ENCODE peak calls at places on chromosomes 3 and 15, in four cellular contexts. One of them, this sample, is unnamed.

GRCh38 chr3:110343945-110344344 is 727.7 kb upstream of the NECTIN3 start:
- DNase-seq in astrocyte: no peak
- DNase-seq in H7: no peak
- DNase-seq in brain microvascular endothelial cell: peak; percentile 4
- DNase-seq in this sample: no peak

GRCh38 chr3:124686028-124686670 is 44.1 kb upstream of the UMPS start:
- DNase-seq in H7: no peak
- DNase-seq in astrocyte: no peak
- DNase-seq in brain microvascular endothelial cell: no peak
- DNase-seq in this sample: no peak

GRCh38 chr3:128362026-128362965 is 104.4 kb downstream of the DNAJB8 start:
- DNase-seq in H7: no peak
- DNase-seq in brain microvascular endothelial cell: no peak
- DNase-seq in astrocyte: no peak
- DNase-seq in this sample: no peak

GRCh38 chr3:71011565-71012287 is 571.8 kb downstream of the FOXP1 start:
- DNase-seq in astrocyte: peak; percentile 67
- DNase-seq in brain microvascular endothelial cell: no peak
- DNase-seq in H7: no peak
- DNase-seq in this sample: no peak

GRCh38 chr15:100913961-100914360 is 5.2 kb upstream of the LRRK1 start:
- DNase-seq in brain microvascular endothelial cell: no peak
- DNase-seq in H7: no peak
- DNase-seq in astrocyte: no peak
- DNase-seq in this sample: no peak

GRCh38 chr3:5606884-5607472 is 419.5 kb downstream of the EDEM1 start:
- DNase-seq in brain microvascular endothelial cell: no peak
- DNase-seq in astrocyte: no peak
- DNase-seq in H7: no peak
- DNase-seq in this sample: no peak

GRCh38 chr15:98800437-98801233 is 152.3 kb downstream of the IGF1R start:
- DNase-seq in astrocyte: peak; percentile 72
- DNase-seq in brain microvascular endothelial cell: peak; percentile 74
- DNase-seq in H7: peak; percentile 49
- DNase-seq in this sample: peak; percentile 88

GRCh38 chr3:112437146-112438022 is 61.9 kb downstream of the BTLA start:
- DNase-seq in H7: peak; percentile 40
- DNase-seq in astrocyte: peak; percentile 6
- DNase-seq in brain microvascular endothelial cell: peak; percentile 68
- DNase-seq in this sample: no peak

GRCh38 chr3:98259707-98260106 is 4.3 kb upstream of the OR5H6 start:
- DNase-seq in astrocyte: no peak
- DNase-seq in H7: no peak
- DNase-seq in brain microvascular endothelial cell: no peak
- DNase-seq in this sample: no peak

GRCh38 chr3:100288288-100288894 is 27.6 kb downstream of the TBC1D23 start:
- DNase-seq in brain microvascular endothelial cell: no peak
- DNase-seq in H7: no peak
- DNase-seq in astrocyte: no peak
- DNase-seq in this sample: no peak

GRCh38 chr3:197520311-197521276 is 35.2 kb downstream of the BDH1 start:
- DNase-seq in brain microvascular endothelial cell: peak; percentile 58
- DNase-seq in H7: peak; percentile 89
- DNase-seq in astrocyte: peak; percentile 72
- DNase-seq in this sample: no peak
- H3K4me3 ChIP-seq in brain microvascular endothelial cell: no peak overlapping the region
- H3K4me3 ChIP-seq in H7: no peak overlapping the region
- H3K4me3 ChIP-seq in astrocyte: no peak overlapping the region
- H3K4me3 ChIP-seq in this sample: no peak overlapping the region

GRCh38 chr3:105353485-105354161 is 13.1 kb upstream of the ALCAM start:
- DNase-seq in brain microvascular endothelial cell: no peak
- DNase-seq in astrocyte: peak; percentile 67
- DNase-seq in H7: peak; percentile 5
- DNase-seq in this sample: no peak
- H3K4me3 ChIP-seq in brain microvascular endothelial cell: peak overlapping the region; percentile 51
- H3K4me3 ChIP-seq in astrocyte: peak overlapping the region; percentile 55
- H3K4me3 ChIP-seq in H7: peak overlapping the region; percentile 47
- H3K4me3 ChIP-seq in this sample: peak overlapping the region; percentile 55

GRCh38 chr15:92502930-92503329 is 109.2 kb downstream of the ST8SIA2 start:
- DNase-seq in H7: no peak
- DNase-seq in brain microvascular endothelial cell: no peak
- DNase-seq in astrocyte: no peak
- DNase-seq in this sample: no peak

GRCh38 chr15:92495468-92495867 is 101.8 kb downstream of the ST8SIA2 start:
- DNase-seq in astrocyte: no peak
- DNase-seq in H7: no peak
- DNase-seq in brain microvascular endothelial cell: no peak
- DNase-seq in this sample: no peak

GRCh38 chr15:92503458-92503857 is 109.8 kb downstream of the ST8SIA2 start:
- DNase-seq in H7: no peak
- DNase-seq in brain microvascular endothelial cell: no peak
- DNase-seq in astrocyte: no peak
- DNase-seq in this sample: no peak

GRCh38 chr15:92503889-92504288 is 110.2 kb downstream of the ST8SIA2 start:
- DNase-seq in H7: peak; percentile 31
- DNase-seq in astrocyte: no peak
- DNase-seq in brain microvascular endothelial cell: no peak
- DNase-seq in this sample: no peak

DNA sequence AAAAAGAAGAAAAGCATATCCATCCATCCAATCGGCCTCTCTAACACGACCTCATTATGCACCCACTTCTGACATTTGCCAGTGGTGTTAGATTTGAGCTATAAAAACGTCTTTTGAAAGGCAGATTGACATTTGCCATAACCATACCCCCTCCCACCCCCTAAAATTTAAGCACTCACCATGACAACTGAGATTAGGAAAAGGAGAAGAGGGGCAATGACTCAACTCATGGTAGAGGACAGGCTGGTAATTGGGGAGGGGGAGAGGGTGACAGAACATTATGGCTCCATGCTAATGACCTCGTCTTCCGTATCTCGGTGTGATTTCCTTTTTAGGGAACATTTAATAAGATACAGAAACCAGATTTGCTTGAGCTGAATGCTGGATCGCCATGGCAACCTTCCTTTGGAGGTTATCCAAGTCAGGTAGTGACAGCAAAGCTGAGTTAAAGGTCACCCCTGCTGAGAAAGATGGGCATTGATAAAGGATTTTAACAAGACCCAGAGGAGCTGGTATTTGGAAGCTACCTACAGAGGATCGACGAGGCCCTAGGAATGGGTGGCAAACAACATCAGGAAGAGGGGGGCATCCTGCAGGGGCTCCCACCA is 106.4 kb downstream of the ST8SIA2 start:
- DNase-seq in astrocyte: no peak
- DNase-seq in brain microvascular endothelial cell: no peak
- DNase-seq in H7: no peak
- DNase-seq in this sample: no peak
- H3K4me3 ChIP-seq in astrocyte: no peak overlapping the region
- H3K4me3 ChIP-seq in brain microvascular endothelial cell: no peak overlapping the region
- H3K4me3 ChIP-seq in H7: no peak overlapping the region
- H3K4me3 ChIP-seq in this sample: no peak overlapping the region

GRCh38 chr3:133799794-133800585 is 5.6 kb upstream of the SRPRB start:
- DNase-seq in brain microvascular endothelial cell: no peak
- DNase-seq in astrocyte: no peak
- DNase-seq in H7: no peak
- DNase-seq in this sample: no peak

GRCh38 chr3:133804896-133805295 is 719 bp upstream of the SRPRB start:
- DNase-seq in brain microvascular endothelial cell: no peak
- DNase-seq in H7: no peak
- DNase-seq in astrocyte: no peak
- DNase-seq in this sample: no peak

GRCh38 chr3:133805702-133806475 is at the start of gene SRPRB:
- DNase-seq in H7: peak; percentile 94
- DNase-seq in brain microvascular endothelial cell: peak; percentile 93
- DNase-seq in astrocyte: peak; percentile 82
- DNase-seq in this sample: peak; percentile 60

GRCh38 chr3:133803474-133803873 is 2.1 kb upstream of the SRPRB start:
- DNase-seq in H7: no peak
- DNase-seq in brain microvascular endothelial cell: no peak
- DNase-seq in astrocyte: no peak
- DNase-seq in this sample: no peak

DNA sequence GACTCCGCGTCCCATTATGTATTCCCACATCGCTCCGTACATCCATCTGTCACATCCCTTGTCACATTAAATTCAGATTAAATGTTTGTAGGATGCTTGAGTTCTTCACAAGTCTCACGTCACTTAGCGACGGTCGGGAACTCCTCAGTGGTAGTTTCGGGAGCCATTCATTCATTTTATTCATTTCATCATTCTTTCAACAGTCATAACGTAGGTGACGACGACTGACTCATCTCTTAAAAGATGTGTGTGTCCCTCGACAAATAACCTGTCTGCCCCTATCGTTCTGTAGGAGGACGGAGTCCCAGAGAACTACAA is 272 bp upstream of the SRPRB start:
- DNase-seq in astrocyte: no peak
- DNase-seq in H7: no peak
- DNase-seq in brain microvascular endothelial cell: no peak
- DNase-seq in this sample: no peak
- H3K4me3 ChIP-seq in astrocyte: peak overlapping the region; percentile 95
- H3K4me3 ChIP-seq in H7: peak overlapping the region; percentile 96
- H3K4me3 ChIP-seq in brain microvascular endothelial cell: peak overlapping the region; percentile 97
- H3K4me3 ChIP-seq in this sample: peak overlapping the region; percentile 94

GRCh38 chr15:79969175-79969574 is 1.8 kb downstream of the BCL2A1 start:
- DNase-seq in brain microvascular endothelial cell: no peak
- DNase-seq in H7: no peak
- DNase-seq in astrocyte: no peak
- DNase-seq in this sample: no peak
- H3K4me3 ChIP-seq in brain microvascular endothelial cell: no peak overlapping the region
- H3K4me3 ChIP-seq in H7: no peak overlapping the region
- H3K4me3 ChIP-seq in astrocyte: no peak overlapping the region
- H3K4me3 ChIP-seq in this sample: no peak overlapping the region

GRCh38 chr15:42728562-42728961 is 8.4 kb downstream of the CDAN1 start:
- DNase-seq in astrocyte: no peak
- DNase-seq in H7: no peak
- DNase-seq in brain microvascular endothelial cell: no peak
- DNase-seq in this sample: no peak
- H3K4me3 ChIP-seq in astrocyte: no peak overlapping the region
- H3K4me3 ChIP-seq in H7: no peak overlapping the region
- H3K4me3 ChIP-seq in brain microvascular endothelial cell: no peak overlapping the region
- H3K4me3 ChIP-seq in this sample: no peak overlapping the region

GRCh38 chr3:177905895-177906511 is 630.2 kb upstream of the KCNMB2 start:
- DNase-seq in astrocyte: peak; percentile 95
- DNase-seq in H7: peak; percentile 23
- DNase-seq in brain microvascular endothelial cell: peak; percentile 79
- DNase-seq in this sample: peak; percentile 60
- H3K4me3 ChIP-seq in astrocyte: peak overlapping the region; percentile 31
- H3K4me3 ChIP-seq in H7: no peak overlapping the region
- H3K4me3 ChIP-seq in brain microvascular endothelial cell: no peak overlapping the region
- H3K4me3 ChIP-seq in this sample: no peak overlapping the region